ENCODE peak calls at places on chromosome 5, in four cellular contexts. B is CD4-positive, alpha-beta T cell; M is bronchial epithelial cell; X is heart left ventricle. V is an unnamed sample.

GRCh38 chr5:28374492-28374934 is 1336.1 kb upstream of the CDH9 start:
- DNase-seq in B (no peak), M (peak), X (no peak), V (peak)

GRCh38 chr5:74643160-74643562 is 2.6 kb upstream of the ENC1 start:
- DNase-seq in B (no peak), M (peak), X (no peak), V (peak)

GRCh38 chr5:71912021-71912420 is 192.9 kb downstream of the CARTPT start:
- DNase-seq in B (no peak), M (no peak), X (no peak), V (no peak)

GRCh38 chr5:90871356-90871755 is 312.8 kb downstream of the ADGRV1 start:
- DNase-seq in B (no peak), M (no peak), X (no peak), V (no peak)

GRCh38 chr5:103218164-103218563 is 40.4 kb upstream of the MACIR start:
- DNase-seq in B (no peak), M (peak), X (no peak), V (peak)

GRCh38 chr5:31270396-31270795 is 76.9 kb downstream of the CDH6 start:
- DNase-seq in B (no peak), M (peak), X (no peak), V (no peak)

GRCh38 chr5:141604318-141604717 is 14.5 kb downstream of the DIAPH1 start:
- DNase-seq in B (no peak), M (peak), X (peak), V (peak)

GRCh38 chr5:72525816-72526215 is 18.6 kb upstream of the ZNF366 start:
- DNase-seq in B (no peak), M (peak), X (no peak), V (peak)

GRCh38 chr5:120160120-120160895 is 303.8 kb upstream of the PRR16 start:
- DNase-seq in B (no peak), M (peak), X (no peak), V (peak)

GRCh38 chr5:178483620-178484019 is 106.6 kb downstream of the COL23A1 start:
- DNase-seq in B (peak), M (no peak), X (peak), V (no peak)

GRCh38 chr5:78927657-78928282 is 57.3 kb downstream of the ARSB start:
- DNase-seq in B (no peak), M (no peak), X (no peak), V (no peak)

GRCh38 chr5:168449166-168449565 is 37.1 kb upstream of the RARS1 start:
- DNase-seq in B (no peak), M (peak), X (no peak), V (no peak)

GRCh38 chr5:208449-209114 is 9.4 kb downstream of the CCDC127 start:
- DNase-seq in B (no peak), M (no peak), X (no peak), V (no peak)

GRCh38 chr5:108353087-108353486 is 28.8 kb downstream of the FBXL17 start:
- DNase-seq in B (no peak), M (no peak), X (no peak), V (no peak)

GRCh38 chr5:131634666-131634995 is 398 bp downstream of the RAPGEF6 start:
- DNase-seq in B (no peak), M (peak), X (no peak), V (no peak)

GRCh38 chr5:218457-219289 is 553 bp downstream of the SDHA start:
- DNase-seq in B (peak), M (peak), X (peak), V (no peak)

GRCh38 chr5:113488645-113489184 is 462 bp upstream of the MCC start:
- DNase-seq in B (no peak), M (peak), X (no peak), V (no peak)

GRCh38 chr5:141560725-141561483 is 57.9 kb downstream of the DIAPH1 start:
- DNase-seq in B (no peak), M (peak), X (peak), V (peak)

GRCh38 chr5:132065351-132065937 is 5.0 kb downstream of the IL3 start:
- DNase-seq in B (no peak), M (peak), X (peak), V (no peak)

GRCh38 chr5:85670417-85670816 is 947.3 kb upstream of the COX7C start:
- DNase-seq in B (no peak), M (no peak), X (no peak), V (no peak)

GRCh38 chr5:6783787-6784186 is 70.6 kb downstream of the TENT4A start:
- DNase-seq in B (no peak), M (no peak), X (no peak), V (no peak)

GRCh38 chr5:40453689-40454088 is 226.0 kb upstream of the PTGER4 start:
- DNase-seq in B (no peak), M (no peak), X (no peak), V (no peak)

GRCh38 chr5:112012112-112012511 is 255.1 kb upstream of the NREP start:
- DNase-seq in B (no peak), M (no peak), X (peak), V (no peak)

GRCh38 chr5:35785601-35786085 is 71.0 kb upstream of the IL7R start:
- DNase-seq in B (no peak), M (no peak), X (no peak), V (no peak)

GRCh38 chr5:150081541-150082283 is 4.6 kb downstream of the CSF1R start:
- DNase-seq in B (no peak), M (no peak), X (peak), V (no peak)

GRCh38 chr5:78569441-78569840 is 79.1 kb downstream of the LHFPL2 start:
- DNase-seq in B (no peak), M (peak), X (no peak), V (no peak)

GRCh38 chr5:28408186-28408585 is 1369.8 kb upstream of the CDH9 start:
- DNase-seq in B (no peak), M (peak), X (no peak), V (peak)

GRCh38 chr5:40332945-40333344 is 346.8 kb upstream of the PTGER4 start:
- DNase-seq in B (no peak), M (no peak), X (no peak), V (no peak)

GRCh38 chr5:27026791-27027190 is 11.6 kb downstream of the CDH9 start:
- DNase-seq in B (no peak), M (no peak), X (no peak), V (no peak)

GRCh38 chr5:110923971-110924370 is 147.5 kb upstream of the TSLP start:
- DNase-seq in B (no peak), M (no peak), X (no peak), V (no peak)

GRCh38 chr5:151450605-151451004 is 3.2 kb downstream of the SLC36A1 start:
- DNase-seq in B (no peak), M (no peak), X (no peak), V (no peak)

GRCh38 chr5:82735160-82735789 is 341.9 kb downstream of the TMEM167A start:
- DNase-seq in B (no peak), M (peak), X (no peak), V (peak)

GRCh38 chr5:175658299-175659145 is 651 bp downstream of the HRH2 start:
- DNase-seq in B (peak), M (no peak), X (peak), V (no peak)

GRCh38 chr5:143311955-143312354 is 91.5 kb downstream of the NR3C1 start:
- DNase-seq in B (no peak), M (no peak), X (no peak), V (no peak)

GRCh38 chr5:115461506-115462290 is 82.9 kb downstream of the FEM1C start:
- DNase-seq in B (no peak), M (peak), X (no peak), V (peak)

GRCh38 chr5:174734571-174735497 is 10.5 kb downstream of the MSX2 start:
- DNase-seq in B (no peak), M (no peak), X (no peak), V (no peak)

GRCh38 chr5:170333161-170333909 is 35.8 kb upstream of the LCP2 start:
- DNase-seq in B (no peak), M (no peak), X (no peak), V (no peak)

V was measured in foreskin keratinocyte.